ENCODE peak calls at places on chromosomes 3 and 15, in six cellular contexts. O, V, K, Y, U and J are unnamed samples.

GRCh38 chr15:90402230-90402629 is 14.2 kb downstream of the IQGAP1 start:
- ATAC-seq in Y (no peak), K (no peak), U (no peak), V (peak), O (peak), J (peak)

GRCh38 chr3:45978348-45978747 is 17.3 kb downstream of the FYCO1 start:
- ATAC-seq in K (no peak), Y (no peak), O (no peak), V (peak), U (no peak), J (no peak)

GRCh38 chr15:89766357-89767311 is 9.5 kb upstream of the MESP2 start:
- ATAC-seq in K (no peak), O (peak), U (no peak), V (no peak), Y (peak), J (no peak)

GRCh38 chr3:117846238-117846637 is 1136.7 kb downstream of the TUSC7 start:
- ATAC-seq in O (no peak), Y (no peak), K (no peak), V (no peak), U (no peak), J (no peak)

GRCh38 chr15:86611392-86612040 is 531.8 kb downstream of the AGBL1 start:
- ATAC-seq in O (peak), K (no peak), U (no peak), Y (no peak), V (no peak), J (no peak)

GRCh38 chr3:156577731-156578130 is 22.8 kb upstream of the SSR3 start:
- ATAC-seq in V (peak), Y (no peak), U (no peak), O (no peak), K (no peak), J (no peak)

GRCh38 chr15:31471731-31472430 is 145.2 kb downstream of the KLF13 start:
- ATAC-seq in V (peak), Y (no peak), U (no peak), K (no peak), O (peak), J (peak)

GRCh38 chr15:39154136-39154770 is 426.6 kb upstream of the THBS1 start:
- ATAC-seq in O (no peak), Y (peak), K (peak), U (peak), V (no peak), J (peak)

GRCh38 chr3:122077293-122078234 is 22.4 kb downstream of the CD86 start:
- ATAC-seq in O (no peak), Y (peak), K (no peak), V (peak), U (peak), J (peak)

GRCh38 chr3:133459400-133459799 is 59.5 kb downstream of the BFSP2 start:
- ATAC-seq in U (no peak), Y (no peak), K (no peak), V (peak), O (no peak), J (peak)

GRCh38 chr15:39581501-39582285 is 814 bp downstream of the THBS1 start:
- ATAC-seq in K (no peak), O (peak), V (peak), Y (peak), U (no peak), J (no peak)

GRCh38 chr3:149403443-149403842 is 26.0 kb upstream of the TM4SF1 start:
- ATAC-seq in U (no peak), K (no peak), V (no peak), Y (no peak), O (no peak), J (no peak)

GRCh38 chr15:50109086-50109987 is 9.7 kb downstream of the ATP8B4 start:
- ATAC-seq in U (no peak), K (no peak), Y (no peak), O (no peak), V (no peak), J (no peak)

GRCh38 chr15:36832792-36833191 is 253.4 kb downstream of the CDIN1 start:
- ATAC-seq in O (no peak), V (no peak), U (no peak), K (no peak), Y (no peak), J (no peak)

GRCh38 chr3:43958005-43958770 is 267.4 kb downstream of the ABHD5 start:
- ATAC-seq in U (peak), O (no peak), K (no peak), Y (no peak), V (no peak), J (no peak)

GRCh38 chr3:44444896-44445691 is 32.4 kb downstream of the ZNF445 start:
- ATAC-seq in V (no peak), O (no peak), U (no peak), K (no peak), Y (no peak), J (no peak)

GRCh38 chr3:134660046-134660441 is 9.2 kb upstream of the KY start:
- ATAC-seq in K (no peak), O (no peak), V (no peak), U (no peak), Y (no peak), J (no peak)

GRCh38 chr15:86329311-86330013 is 249.8 kb downstream of the AGBL1 start:
- ATAC-seq in V (no peak), Y (no peak), O (no peak), K (no peak), U (no peak), J (no peak)

GRCh38 chr3:195071011-195071728 is 199.8 kb downstream of the XXYLT1 start:
- ATAC-seq in U (no peak), O (no peak), V (no peak), Y (no peak), K (no peak), J (no peak)

GRCh38 chr3:160400631-160401150 is 1.2 kb downstream of the SMC4 start:
- ATAC-seq in K (peak), O (peak), U (peak), Y (peak), V (peak), J (no peak)

GRCh38 chr15:72168833-72169232 is 28.8 kb downstream of the GRAMD2A start:
- ATAC-seq in Y (no peak), K (no peak), U (no peak), V (peak), O (no peak), J (no peak)

GRCh38 chr3:16801698-16802097 is 83.1 kb upstream of the PLCL2 start:
- ATAC-seq in O (no peak), K (no peak), Y (no peak), U (peak), V (peak), J (no peak)

GRCh38 chr3:184334470-184335158 is 2.8 kb upstream of the FAM131A start:
- ATAC-seq in K (peak), Y (no peak), U (no peak), V (no peak), O (peak), J (no peak)
- TF ChIP-seq EP300 in K (no peak), Y (no peak), U (no peak), V (no peak), O (no peak), J (no peak)

DNA sequence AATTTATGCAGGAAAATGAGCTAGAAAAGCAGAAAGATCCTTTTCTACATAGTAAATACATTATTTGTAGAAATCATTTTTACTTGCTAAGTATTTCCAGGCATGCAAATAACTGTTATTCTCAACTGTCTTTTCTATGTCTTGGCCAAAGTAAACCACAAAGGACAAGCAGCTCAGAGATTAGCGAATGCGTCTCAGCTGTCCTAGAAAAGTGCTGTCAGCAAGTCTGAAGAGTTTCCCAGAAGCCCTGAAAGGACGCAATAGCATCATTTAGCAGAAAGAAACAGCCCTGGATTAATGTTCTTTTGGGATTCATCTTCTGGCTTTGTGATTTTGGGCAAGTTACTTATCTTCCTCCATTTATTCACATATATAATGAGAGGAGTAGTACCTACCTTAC is 100.3 kb downstream of the ZIC1 start:
- ATAC-seq in U (no peak), Y (no peak), K (no peak), O (no peak), V (no peak), J (no peak)
- TF ChIP-seq EP300 in U (no peak), Y (no peak), K (no peak), O (no peak), V (no peak), J (no peak)

GRCh38 chr3:192636517-192637444 is 90.6 kb downstream of the FGF12 start:
- ATAC-seq in K (no peak), U (no peak), Y (no peak), V (no peak), O (no peak), J (no peak)
- TF ChIP-seq EP300 in K (no peak), U (no peak), Y (no peak), V (no peak), O (no peak), J (no peak)

GRCh38 chr3:25728101-25728500 is 55.1 kb downstream of the NGLY1 start:
- ATAC-seq in O (no peak), Y (no peak), V (no peak), K (no peak), U (no peak), J (no peak)

GRCh38 chr3:25727316-25727715 is 55.9 kb downstream of the NGLY1 start:
- ATAC-seq in K (no peak), U (no peak), O (no peak), V (no peak), Y (no peak), J (no peak)

GRCh38 chr3:25723802-25724201 is 59.1 kb upstream of the TOP2B start:
- ATAC-seq in U (peak), Y (no peak), K (no peak), O (no peak), V (no peak), J (no peak)

GRCh38 chr3:25725810-25726209 is 57.4 kb downstream of the NGLY1 start:
- ATAC-seq in O (no peak), U (no peak), Y (no peak), V (no peak), K (no peak), J (no peak)

GRCh38 chr3:25724948-25725645 is 58.1 kb downstream of the NGLY1 start:
- ATAC-seq in U (no peak), K (no peak), V (no peak), Y (no peak), O (no peak), J (no peak)
- TF ChIP-seq EP300 in U (no peak), K (no peak), V (no peak), Y (no peak), O (no peak), J (no peak)

GRCh38 chr3:103389356-103389755 is 954.5 kb downstream of the ZPLD1 start:
- ATAC-seq in Y (no peak), V (no peak), O (no peak), U (no peak), K (no peak), J (no peak)
- TF ChIP-seq EP300 in Y (no peak), V (no peak), O (no peak), U (no peak), K (no peak), J (no peak)

GRCh38 chr3:113690482-113690881 is 6.0 kb downstream of the USF3 start:
- ATAC-seq in U (no peak), O (no peak), V (no peak), Y (no peak), K (no peak), J (no peak)
- TF ChIP-seq EP300 in U (no peak), O (no peak), V (no peak), Y (no peak), K (no peak), J (no peak)

GRCh38 chr3:171854649-171855305 is 11.6 kb downstream of the TMEM212 start:
- ATAC-seq in V (no peak), K (no peak), Y (no peak), U (no peak), O (no peak), J (no peak)

GRCh38 chr3:171850324-171850697 is 7.2 kb downstream of the TMEM212 start:
- ATAC-seq in U (no peak), O (no peak), K (peak), V (no peak), Y (peak), J (no peak)

GRCh38 chr3:171850968-171851600 is 7.9 kb downstream of the TMEM212 start:
- ATAC-seq in K (no peak), V (no peak), O (no peak), Y (no peak), U (no peak), J (no peak)

GRCh38 chr3:171849632-171850323 is 6.6 kb downstream of the TMEM212 start:
- ATAC-seq in V (no peak), O (no peak), K (no peak), Y (no peak), U (no peak), J (no peak)

GRCh38 chr3:171851685-171852084 is 8.5 kb downstream of the TMEM212 start:
- ATAC-seq in V (no peak), O (peak), U (no peak), Y (no peak), K (no peak), J (no peak)
- TF ChIP-seq EP300 in V (no peak), O (no peak), U (no peak), Y (no peak), K (peak), J (no peak)